ENCODE peak calls at places on chromosomes 12 and 14, in five cellular contexts. W, N, B, D and T are unnamed samples.

GRCh38 chr12:91333966-91334365 is 151.3 kb upstream of the DCN start:
- DNase-seq in N (no peak), D (no peak), B (no peak), W (no peak), T (no peak)

GRCh38 chr12:59973515-59973914 is 377.7 kb downstream of the SLC16A7 start:
- DNase-seq in W (no peak), N (no peak), B (peak; percentile 82), D (no peak), T (peak; percentile 23)

GRCh38 chr12:90987520-90987919 is 17.3 kb downstream of the EPYC start:
- DNase-seq in B (no peak), N (no peak), W (no peak), D (no peak), T (no peak)

GRCh38 chr14:100392266-100392850 is 69.2 kb downstream of the SLC25A47 start:
- DNase-seq in B (peak; percentile 54), W (no peak), N (no peak), D (no peak), T (no peak)

GRCh38 chr14:90546767-90547166 is 149.9 kb downstream of the CALM1 start:
- DNase-seq in D (no peak), B (no peak), N (no peak), W (no peak), T (no peak)

GRCh38 chr12:109192358-109192757 is 76.0 kb downstream of the ACACB start:
- DNase-seq in B (peak; percentile 88), D (no peak), W (no peak), N (no peak), T (peak; percentile 59)

GRCh38 chr12:108622425-108622824 is 11.3 kb downstream of the SELPLG start:
- DNase-seq in B (no peak), N (no peak), D (no peak), W (no peak), T (no peak)

GRCh38 chr14:104155513-104155912 is 17.1 kb downstream of the KIF26A start:
- DNase-seq in B (no peak), W (no peak), N (no peak), D (no peak), T (no peak)

GRCh38 chr14:30990766-30991165 is 34.7 kb upstream of the AP4S1 start:
- DNase-seq in D (no peak), W (no peak), N (no peak), B (peak; percentile 11), T (no peak)

GRCh38 chr12:104516821-104517220 is 60.1 kb downstream of the CHST11 start:
- DNase-seq in B (no peak), D (no peak), W (no peak), N (no peak), T (no peak)

GRCh38 chr12:42705863-42706262 is 116.3 kb upstream of the PRICKLE1 start:
- DNase-seq in W (no peak), N (no peak), B (peak; percentile 92), D (no peak), T (peak; percentile 46)

GRCh38 chr12:132173135-132174014 is 29.1 kb downstream of the NOC4L start:
- DNase-seq in D (no peak), N (no peak), B (no peak), W (no peak), T (no peak)

GRCh38 chr14:91400696-91401095 is 16.9 kb downstream of the CCDC88C start:
- DNase-seq in N (no peak), B (no peak), D (no peak), W (no peak), T (no peak)

GRCh38 chr14:75636100-75636692 is 24.5 kb downstream of the ERG28 start:
- DNase-seq in B (peak; percentile 55), D (no peak), W (no peak), N (no peak), T (no peak)

GRCh38 chr14:33959692-33960151 is 8.8 kb upstream of the EGLN3 start:
- DNase-seq in N (no peak), W (peak; percentile 54), D (no peak), B (no peak), T (no peak)

GRCh38 chr14:63504628-63505027 is 38.5 kb downstream of the PPP2R5E start:
- DNase-seq in N (no peak), B (peak; percentile 32), W (no peak), D (no peak), T (no peak)

GRCh38 chr14:75559451-75560187 is 18.8 kb upstream of the FLVCR2 start:
- DNase-seq in W (no peak), B (peak; percentile 75), D (no peak), N (peak; percentile 30), T (no peak)

GRCh38 chr12:92668739-92669138 is 34.0 kb upstream of the PLEKHG7 start:
- DNase-seq in W (no peak), N (no peak), B (no peak), D (no peak), T (no peak)

GRCh38 chr14:58824796-58825195 is 187.0 kb downstream of the DACT1 start:
- DNase-seq in D (no peak), B (no peak), N (no peak), W (no peak), T (no peak)

GRCh38 chr12:84134797-84135366 is 777.7 kb downstream of the SLC6A15 start:
- DNase-seq in W (no peak), D (no peak), N (no peak), B (peak; percentile 17), T (no peak)

GRCh38 chr12:79514730-79515525 is 175.8 kb downstream of the PAWR start:
- DNase-seq in D (no peak), B (peak; percentile 20), N (no peak), W (no peak), T (no peak)

GRCh38 chr12:109836916-109837315 is 3.7 kb upstream of the TRPV4 start:
- DNase-seq in D (no peak), B (peak; percentile 56), N (no peak), W (no peak), T (no peak)

GRCh38 chr12:123267335-123267920 is 4.2 kb downstream of the CDK2AP1 start:
- DNase-seq in W (no peak), D (no peak), B (no peak), N (no peak), T (no peak)

GRCh38 chr14:39015360-39015961 is 87.6 kb downstream of the SEC23A start:
- DNase-seq in W (peak; percentile 27), B (peak; percentile 71), N (no peak), D (peak; percentile 40), T (peak; percentile 53)

GRCh38 chr12:59980491-59980890 is 384.7 kb downstream of the SLC16A7 start:
- DNase-seq in B (peak; percentile 41), D (no peak), W (no peak), N (no peak), T (no peak)

GRCh38 chr12:42143401-42144173 is 1.1 kb downstream of the GXYLT1 start:
- DNase-seq in D (peak; percentile 18), N (no peak), B (peak; percentile 46), W (no peak), T (no peak)

GRCh38 chr12:21607701-21608100 is 3.1 kb upstream of the GYS2 start:
- DNase-seq in N (no peak), W (no peak), D (no peak), B (peak; percentile 33), T (no peak)

GRCh38 chr14:68608235-68608962 is 184.5 kb downstream of the ZFP36L1 start:
- DNase-seq in W (no peak), D (no peak), B (no peak), N (no peak), T (no peak)

GRCh38 chr14:53278602-53279506 is 125.7 kb upstream of the DDHD1 start:
- DNase-seq in W (no peak), N (no peak), B (peak; percentile 28), D (no peak), T (no peak)

GRCh38 chr12:91695964-91696363 is 449.7 kb downstream of the BTG1 start:
- DNase-seq in B (no peak), N (no peak), W (no peak), D (no peak), T (no peak)

GRCh38 chr12:124432376-124432775 is 135.0 kb downstream of the NCOR2 start:
- DNase-seq in N (no peak), B (no peak), D (no peak), W (no peak), T (no peak)

GRCh38 chr14:80987235-80988032 is 32.0 kb downstream of the TSHR start:
- DNase-seq in B (peak; percentile 73), W (peak; percentile 47), D (peak; percentile 72), N (peak; percentile 64), T (peak; percentile 64)

GRCh38 chr12:16285586-16285985 is 8.1 kb upstream of the SLC15A5 start:
- DNase-seq in N (no peak), W (no peak), D (no peak), B (peak; percentile 34), T (no peak)

GRCh38 chr14:89252887-89253532 is 164.0 kb downstream of the FOXN3 start:
- DNase-seq in N (no peak), D (no peak), B (no peak), W (no peak), T (peak; percentile 10)

GRCh38 chr12:65638324-65638723 is 186.0 kb upstream of the HMGA2 start:
- DNase-seq in N (no peak), W (no peak), B (no peak), D (no peak), T (no peak)